ENCODE peak calls at places on chromosomes 6 and 20, in eight cellular contexts. One of them, this sample, is unnamed.

GRCh38 chr6:167045828-167046580 is 46.8 kb downstream of the CEP43 start:
- DNase-seq in endodermal cell: no peak
- DNase-seq in kidney epithelial cell: no peak
- DNase-seq in ovary: no peak
- DNase-seq in HFF-Myc: no peak
- DNase-seq in IMR-90: no peak
- DNase-seq in colonic mucosa: no peak
- DNase-seq in kidney: no peak
- DNase-seq in this sample: no peak

GRCh38 chr20:3470208-3470626 is 601 bp upstream of the ATRN start:
- DNase-seq in endodermal cell: no peak
- DNase-seq in kidney epithelial cell: no peak
- DNase-seq in ovary: no peak
- DNase-seq in HFF-Myc: no peak
- DNase-seq in IMR-90: no peak
- DNase-seq in colonic mucosa: no peak
- DNase-seq in kidney: no peak
- DNase-seq in this sample: no peak

GRCh38 chr6:51928320-51928719 is 159.1 kb downstream of the PKHD1 start:
- DNase-seq in endodermal cell: no peak
- DNase-seq in kidney epithelial cell: no peak
- DNase-seq in ovary: no peak
- DNase-seq in HFF-Myc: no peak
- DNase-seq in IMR-90: no peak
- DNase-seq in colonic mucosa: no peak
- DNase-seq in kidney: no peak
- DNase-seq in this sample: peak; percentile 81

GRCh38 chr6:22108199-22108598 is 188.6 kb downstream of the PRL start:
- DNase-seq in endodermal cell: no peak
- DNase-seq in kidney epithelial cell: peak; percentile 57
- DNase-seq in ovary: no peak
- DNase-seq in HFF-Myc: no peak
- DNase-seq in IMR-90: no peak
- DNase-seq in colonic mucosa: no peak
- DNase-seq in kidney: no peak
- DNase-seq in this sample: no peak

GRCh38 chr6:117840541-117840983 is 66.5 kb upstream of the SLC35F1 start:
- DNase-seq in endodermal cell: peak; percentile 61
- DNase-seq in kidney epithelial cell: no peak
- DNase-seq in ovary: no peak
- DNase-seq in HFF-Myc: no peak
- DNase-seq in IMR-90: peak; percentile 36
- DNase-seq in colonic mucosa: no peak
- DNase-seq in kidney: no peak
- DNase-seq in this sample: peak; percentile 54

GRCh38 chr6:32835167-32835893 is 3.2 kb downstream of the TAP2 start:
- DNase-seq in endodermal cell: no peak
- DNase-seq in kidney epithelial cell: no peak
- DNase-seq in ovary: no peak
- DNase-seq in HFF-Myc: no peak
- DNase-seq in IMR-90: no peak
- DNase-seq in colonic mucosa: no peak
- DNase-seq in kidney: peak; percentile 67
- DNase-seq in this sample: no peak

GRCh38 chr20:46772901-46773300 is 63.5 kb downstream of the SLC2A10 start:
- DNase-seq in endodermal cell: peak; percentile 68
- DNase-seq in kidney epithelial cell: no peak
- DNase-seq in ovary: no peak
- DNase-seq in HFF-Myc: no peak
- DNase-seq in IMR-90: no peak
- DNase-seq in colonic mucosa: no peak
- DNase-seq in kidney: no peak
- DNase-seq in this sample: peak; percentile 34

GRCh38 chr6:148501178-148501590 is 158.5 kb downstream of the SASH1 start:
- DNase-seq in endodermal cell: no peak
- DNase-seq in kidney epithelial cell: no peak
- DNase-seq in ovary: no peak
- DNase-seq in HFF-Myc: no peak
- DNase-seq in IMR-90: peak; percentile 80
- DNase-seq in colonic mucosa: peak; percentile 37
- DNase-seq in kidney: no peak
- DNase-seq in this sample: no peak

GRCh38 chr6:63805808-63806572 is 170.4 kb downstream of the PHF3 start:
- DNase-seq in endodermal cell: no peak
- DNase-seq in kidney epithelial cell: peak; percentile 69
- DNase-seq in ovary: no peak
- DNase-seq in HFF-Myc: peak; percentile 81
- DNase-seq in IMR-90: peak; percentile 95
- DNase-seq in colonic mucosa: no peak
- DNase-seq in kidney: no peak
- DNase-seq in this sample: no peak

GRCh38 chr6:16130437-16130891 is 1.6 kb downstream of the MYLIP start:
- DNase-seq in endodermal cell: no peak
- DNase-seq in kidney epithelial cell: no peak
- DNase-seq in ovary: no peak
- DNase-seq in HFF-Myc: no peak
- DNase-seq in IMR-90: no peak
- DNase-seq in colonic mucosa: peak; percentile 68
- DNase-seq in kidney: no peak
- DNase-seq in this sample: no peak

GRCh38 chr20:6094038-6094437 is 28.8 kb downstream of the FERMT1 start:
- DNase-seq in endodermal cell: no peak
- DNase-seq in kidney epithelial cell: no peak
- DNase-seq in ovary: no peak
- DNase-seq in HFF-Myc: no peak
- DNase-seq in IMR-90: no peak
- DNase-seq in colonic mucosa: peak; percentile 65
- DNase-seq in kidney: no peak
- DNase-seq in this sample: no peak

GRCh38 chr20:43102394-43102793 is 87.3 kb downstream of the PTPRT start:
- DNase-seq in endodermal cell: peak; percentile 82
- DNase-seq in kidney epithelial cell: no peak
- DNase-seq in ovary: no peak
- DNase-seq in HFF-Myc: no peak
- DNase-seq in IMR-90: no peak
- DNase-seq in colonic mucosa: no peak
- DNase-seq in kidney: no peak
- DNase-seq in this sample: peak; percentile 2

GRCh38 chr20:38172344-38172743 is 7.3 kb upstream of the TGM2 start:
- DNase-seq in endodermal cell: no peak
- DNase-seq in kidney epithelial cell: no peak
- DNase-seq in ovary: no peak
- DNase-seq in HFF-Myc: no peak
- DNase-seq in IMR-90: peak; percentile 59
- DNase-seq in colonic mucosa: no peak
- DNase-seq in kidney: no peak
- DNase-seq in this sample: no peak

GRCh38 chr20:44714701-44715494 is at the start of gene CCN5:
- DNase-seq in endodermal cell: no peak
- DNase-seq in kidney epithelial cell: no peak
- DNase-seq in ovary: peak; percentile 97
- DNase-seq in HFF-Myc: no peak
- DNase-seq in IMR-90: peak; percentile 64
- DNase-seq in colonic mucosa: peak; percentile 92
- DNase-seq in kidney: peak; percentile 94
- DNase-seq in this sample: no peak

GRCh38 chr20:9515211-9515580 is 806 bp downstream of the LAMP5 start:
- DNase-seq in endodermal cell: no peak
- DNase-seq in kidney epithelial cell: no peak
- DNase-seq in ovary: no peak
- DNase-seq in HFF-Myc: no peak
- DNase-seq in IMR-90: no peak
- DNase-seq in colonic mucosa: no peak
- DNase-seq in kidney: no peak
- DNase-seq in this sample: no peak
- H3K4me3 ChIP-seq in endodermal cell: peak overlapping the region; percentile 79
- H3K4me3 ChIP-seq in kidney epithelial cell: no peak overlapping the region
- H3K4me3 ChIP-seq in ovary: no peak overlapping the region
- H3K4me3 ChIP-seq in HFF-Myc: no peak overlapping the region
- H3K4me3 ChIP-seq in IMR-90: no peak overlapping the region
- H3K4me3 ChIP-seq in colonic mucosa: no peak overlapping the region
- H3K4me3 ChIP-seq in kidney: no peak overlapping the region
- H3K4me3 ChIP-seq in this sample: peak overlapping the region; percentile 3

GRCh38 chr6:158706369-158706982 is 56.6 kb downstream of the SYTL3 start:
- DNase-seq in endodermal cell: peak; percentile 95
- DNase-seq in kidney epithelial cell: no peak
- DNase-seq in ovary: peak; percentile 80
- DNase-seq in HFF-Myc: no peak
- DNase-seq in IMR-90: peak; percentile 51
- DNase-seq in colonic mucosa: peak; percentile 58
- DNase-seq in kidney: no peak
- DNase-seq in this sample: no peak
- TF ChIP-seq CTCF in endodermal cell: peak; percentile 85
- TF ChIP-seq CTCF in kidney epithelial cell: peak; percentile 73
- TF ChIP-seq CTCF in ovary: no peak
- TF ChIP-seq CTCF in HFF-Myc: peak; percentile 74
- TF ChIP-seq CTCF in IMR-90: peak; percentile 55
- TF ChIP-seq CTCF in colonic mucosa: peak; percentile 45
- TF ChIP-seq CTCF in kidney: peak; percentile 30
- TF ChIP-seq CTCF in this sample: peak; percentile 9

GRCh38 chr6:158517581-158517980 is 42.3 kb upstream of the TMEM181 start:
- DNase-seq in endodermal cell: peak; percentile 38
- DNase-seq in kidney epithelial cell: no peak
- DNase-seq in ovary: no peak
- DNase-seq in HFF-Myc: no peak
- DNase-seq in IMR-90: no peak
- DNase-seq in colonic mucosa: no peak
- DNase-seq in kidney: no peak
- DNase-seq in this sample: peak; percentile 95

GRCh38 chr6:158517038-158517437 is 42.9 kb upstream of the TMEM181 start:
- DNase-seq in endodermal cell: peak; percentile 34
- DNase-seq in kidney epithelial cell: no peak
- DNase-seq in ovary: no peak
- DNase-seq in HFF-Myc: no peak
- DNase-seq in IMR-90: no peak
- DNase-seq in colonic mucosa: no peak
- DNase-seq in kidney: no peak
- DNase-seq in this sample: peak; percentile 21

GRCh38 chr6:158519354-158519753 is 40.5 kb upstream of the TMEM181 start:
- DNase-seq in endodermal cell: no peak
- DNase-seq in kidney epithelial cell: no peak
- DNase-seq in ovary: no peak
- DNase-seq in HFF-Myc: no peak
- DNase-seq in IMR-90: no peak
- DNase-seq in colonic mucosa: no peak
- DNase-seq in kidney: no peak
- DNase-seq in this sample: no peak

GRCh38 chr6:158519761-158520160 is 40.1 kb upstream of the TMEM181 start:
- DNase-seq in endodermal cell: peak; percentile 52
- DNase-seq in kidney epithelial cell: no peak
- DNase-seq in ovary: no peak
- DNase-seq in HFF-Myc: no peak
- DNase-seq in IMR-90: no peak
- DNase-seq in colonic mucosa: no peak
- DNase-seq in kidney: no peak
- DNase-seq in this sample: no peak

DNA sequence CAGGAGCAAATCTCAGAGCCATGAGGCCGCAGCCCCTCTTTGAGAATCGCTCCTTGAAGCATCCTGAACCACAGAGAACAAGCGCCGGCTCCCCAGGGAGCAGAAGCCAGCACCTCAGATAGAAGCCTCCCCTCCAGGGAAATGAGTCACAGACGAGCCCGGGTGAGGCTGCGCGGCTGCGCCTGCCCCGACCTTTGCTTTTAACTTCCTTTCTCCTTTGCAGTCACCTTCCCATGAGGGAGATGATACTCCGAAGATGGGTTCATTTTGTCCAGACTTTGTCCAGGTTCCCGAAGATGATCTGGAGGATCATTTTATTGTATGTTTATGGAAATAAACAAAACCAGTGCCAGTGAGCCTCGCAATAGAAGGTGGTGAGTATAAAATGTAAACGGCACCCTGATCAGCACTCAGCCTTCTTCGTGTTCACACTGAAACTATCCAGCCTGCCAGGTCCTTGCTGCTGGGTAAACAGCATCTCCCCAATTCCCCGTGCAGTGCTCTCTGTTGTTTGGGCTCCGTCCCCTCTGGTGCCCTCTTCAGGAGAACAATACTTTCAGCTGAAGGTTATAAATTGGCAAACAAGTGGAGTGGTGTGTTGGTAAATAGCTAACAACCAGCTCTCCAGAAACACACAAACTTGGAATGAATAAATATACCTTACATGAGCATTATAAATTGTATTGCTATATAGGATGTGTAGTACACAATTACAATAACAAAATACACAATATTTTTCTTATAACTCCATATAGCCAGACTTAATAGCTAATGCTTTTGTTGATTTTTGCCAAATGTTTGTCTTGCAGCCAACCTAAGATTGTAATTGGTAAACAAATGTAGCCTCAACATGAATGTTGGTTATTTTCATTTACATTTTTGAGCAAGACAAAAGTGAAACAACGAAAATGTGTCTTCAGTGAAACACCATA is 41.4 kb upstream of the TMEM181 start:
- DNase-seq in endodermal cell: peak; percentile 91
- DNase-seq in kidney epithelial cell: no peak
- DNase-seq in ovary: peak; percentile 51
- DNase-seq in HFF-Myc: peak; percentile 66
- DNase-seq in IMR-90: peak; percentile 69
- DNase-seq in colonic mucosa: peak; percentile 37
- DNase-seq in kidney: no peak
- DNase-seq in this sample: peak; percentile 93
- H3K4me3 ChIP-seq in endodermal cell: peak overlapping the region; percentile 67
- H3K4me3 ChIP-seq in kidney epithelial cell: peak overlapping the region; percentile 27
- H3K4me3 ChIP-seq in ovary: peak overlapping the region; percentile 18
- H3K4me3 ChIP-seq in HFF-Myc: peak overlapping the region; percentile 28
- H3K4me3 ChIP-seq in IMR-90: peak overlapping the region; percentile 52
- H3K4me3 ChIP-seq in colonic mucosa: peak overlapping the region; percentile 24
- H3K4me3 ChIP-seq in kidney: peak overlapping the region; percentile 51
- H3K4me3 ChIP-seq in this sample: peak overlapping the region; percentile 61

GRCh38 chr6:5286780-5287179 is 25.5 kb downstream of the FARS2 start:
- DNase-seq in endodermal cell: no peak
- DNase-seq in kidney epithelial cell: no peak
- DNase-seq in ovary: no peak
- DNase-seq in HFF-Myc: no peak
- DNase-seq in IMR-90: no peak
- DNase-seq in colonic mucosa: no peak
- DNase-seq in kidney: no peak
- DNase-seq in this sample: peak; percentile 70

GRCh38 chr6:5285526-5285925 is 24.2 kb downstream of the FARS2 start:
- DNase-seq in endodermal cell: no peak
- DNase-seq in kidney epithelial cell: no peak
- DNase-seq in ovary: no peak
- DNase-seq in HFF-Myc: no peak
- DNase-seq in IMR-90: no peak
- DNase-seq in colonic mucosa: no peak
- DNase-seq in kidney: no peak
- DNase-seq in this sample: no peak

GRCh38 chr6:5285081-5285480 is 23.8 kb downstream of the FARS2 start:
- DNase-seq in endodermal cell: no peak
- DNase-seq in kidney epithelial cell: no peak
- DNase-seq in ovary: no peak
- DNase-seq in HFF-Myc: no peak
- DNase-seq in IMR-90: no peak
- DNase-seq in colonic mucosa: no peak
- DNase-seq in kidney: no peak
- DNase-seq in this sample: no peak

GRCh38 chr6:5287966-5288297 is 26.6 kb downstream of the FARS2 start:
- DNase-seq in endodermal cell: no peak
- DNase-seq in kidney epithelial cell: no peak
- DNase-seq in ovary: no peak
- DNase-seq in HFF-Myc: no peak
- DNase-seq in IMR-90: no peak
- DNase-seq in colonic mucosa: no peak
- DNase-seq in kidney: no peak
- DNase-seq in this sample: no peak

GRCh38 chr6:5287205-5287965 is 26.1 kb downstream of the FARS2 start:
- DNase-seq in endodermal cell: no peak
- DNase-seq in kidney epithelial cell: peak; percentile 42
- DNase-seq in ovary: no peak
- DNase-seq in HFF-Myc: peak; percentile 57
- DNase-seq in IMR-90: peak; percentile 88
- DNase-seq in colonic mucosa: no peak
- DNase-seq in kidney: no peak
- DNase-seq in this sample: peak; percentile 40
- TF ChIP-seq CTCF in endodermal cell: no peak
- TF ChIP-seq CTCF in kidney epithelial cell: no peak
- TF ChIP-seq CTCF in ovary: no peak
- TF ChIP-seq CTCF in HFF-Myc: no peak
- TF ChIP-seq CTCF in IMR-90: peak; percentile 3
- TF ChIP-seq CTCF in colonic mucosa: no peak
- TF ChIP-seq CTCF in kidney: no peak
- TF ChIP-seq CTCF in this sample: no peak